ENCODE peak calls at places on chromosomes 12 and 14, in four cellular contexts. T is endothelial cell of umbilical vein, V is prostate gland, C is K562. A is an unnamed sample.
A peak's percentile ranks its signal among the peaks of the same experiment; 100 is the strongest.

GRCh38 chr14:93323597-93323992 is 9.2 kb downstream of the BTBD7 start:
- DNase-seq in V (no peak), C (no peak), T (no peak), A (no peak)

GRCh38 chr14:91167380-91167770 is 53.5 kb downstream of the DGLUCY start:
- DNase-seq in V (no peak), C (no peak), T (no peak), A (no peak)

GRCh38 chr14:33402604-33403003 is 463.9 kb downstream of the NPAS3 start:
- DNase-seq in C (no peak), T (no peak), V (no peak), A (no peak)

GRCh38 chr12:98440165-98440581 is 75.2 kb upstream of the TMPO start:
- DNase-seq in C (peak; percentile 87), V (no peak), T (peak; percentile 95), A (peak; percentile 86)

GRCh38 chr12:68367903-68368302 is 35.7 kb upstream of the MDM1 start:
- DNase-seq in V (no peak), T (no peak), C (no peak), A (no peak)

GRCh38 chr12:110565919-110566871 is 16.9 kb downstream of the PPTC7 start:
- DNase-seq in T (no peak), V (peak; percentile 32), C (no peak), A (peak; percentile 24)

GRCh38 chr14:88554458-88555286 is at the start of gene PTPN21:
- DNase-seq in V (peak; percentile 70), T (peak; percentile 69), C (peak; percentile 82), A (peak; percentile 86)

GRCh38 chr12:3077572-3078081 is 448 bp downstream of the TSPAN9 start:
- DNase-seq in C (peak; percentile 13), T (no peak), V (peak; percentile 31), A (peak; percentile 43)

GRCh38 chr12:40515041-40515825 is 177.0 kb upstream of the CNTN1 start:
- DNase-seq in C (no peak), T (no peak), V (no peak), A (no peak)

GRCh38 chr14:64324461-64325255 is 30.5 kb upstream of the ESR2 start:
- DNase-seq in V (no peak), C (no peak), T (no peak), A (no peak)

GRCh38 chr12:54368709-54369596 is 4.7 kb upstream of the GPR84 start:
- DNase-seq in C (peak; percentile 88), T (peak; percentile 85), V (peak; percentile 79), A (peak; percentile 93)

GRCh38 chr12:46371718-46372130 is 849 bp downstream of the SLC38A2 start:
- DNase-seq in V (peak; percentile 60), T (no peak), C (peak; percentile 59), A (peak; percentile 51)

GRCh38 chr12:107379852-107380567 is 286.7 kb upstream of the CRY1 start:
- DNase-seq in V (peak; percentile 59), C (no peak), T (no peak), A (no peak)

GRCh38 chr14:70909788-70910614 is 2.7 kb downstream of the PCNX1 start:
- DNase-seq in V (no peak), T (peak; percentile 13), C (no peak), A (no peak)

GRCh38 chr12:132601171-132601883 is 9.1 kb downstream of the LRCOL1 start:
- DNase-seq in T (no peak), V (no peak), C (no peak), A (no peak)

GRCh38 chr14:73323889-73324535 is 86.7 kb downstream of the PAPLN start:
- DNase-seq in C (peak; percentile 37), T (no peak), V (no peak), A (peak; percentile 22)

DNA sequence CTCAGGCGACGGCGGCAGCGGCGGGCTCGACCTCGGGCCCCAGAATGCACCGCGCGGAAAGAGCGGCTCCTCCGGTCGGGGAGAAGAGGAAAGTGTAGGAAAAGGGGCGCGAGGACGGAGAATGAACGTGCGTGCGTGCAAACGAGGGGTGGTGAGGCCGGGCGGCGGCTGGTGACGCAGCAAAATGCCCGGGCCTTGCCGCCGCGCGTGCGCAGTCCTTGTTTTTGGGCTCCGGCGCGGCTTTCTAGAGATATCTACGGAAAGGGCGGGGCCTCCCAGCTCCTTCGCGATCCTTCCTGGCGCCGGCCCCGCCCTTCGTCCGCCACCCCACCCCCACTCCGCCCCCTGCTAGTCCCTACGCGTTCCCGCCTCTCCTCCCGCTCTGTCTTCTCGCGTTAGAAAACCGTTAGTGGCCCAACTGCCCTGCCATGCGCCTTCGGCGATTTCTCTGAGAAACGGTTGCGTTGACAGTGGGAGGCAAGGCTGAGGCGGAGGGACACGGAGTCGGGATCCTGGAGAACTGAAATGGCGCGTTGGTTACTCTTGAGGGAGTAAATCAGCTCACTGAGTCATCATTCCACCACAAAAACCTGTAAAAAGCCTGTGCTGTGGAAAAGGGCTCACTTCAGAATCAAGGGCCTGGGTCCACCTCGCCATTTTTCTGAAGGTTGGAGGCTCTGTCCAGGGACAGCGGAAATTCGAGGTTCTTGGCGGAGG is at the start of gene PTGES3:
- DNase-seq in T (peak; percentile 99), V (peak; percentile 96), C (peak; percentile 97), A (peak; percentile 97)
- TF ChIP-seq POLR2A in T (peak; percentile 88), V (peak; percentile 93), C (peak; percentile 98), A (peak; percentile 93)

GRCh38 chr14:36724162-36724561 is 62.5 kb downstream of the PAX9 start:
- DNase-seq in T (no peak), C (no peak), V (no peak), A (no peak)

GRCh38 chr14:36721877-36722276 is 60.2 kb downstream of the PAX9 start:
- DNase-seq in T (no peak), V (no peak), C (no peak), A (no peak)

GRCh38 chr14:36726128-36726527 is 64.5 kb downstream of the PAX9 start:
- DNase-seq in T (no peak), V (no peak), C (no peak), A (no peak)

GRCh38 chr14:36720657-36721056 is 59.0 kb downstream of the PAX9 start:
- DNase-seq in T (no peak), V (no peak), C (no peak), A (no peak)

DNA sequence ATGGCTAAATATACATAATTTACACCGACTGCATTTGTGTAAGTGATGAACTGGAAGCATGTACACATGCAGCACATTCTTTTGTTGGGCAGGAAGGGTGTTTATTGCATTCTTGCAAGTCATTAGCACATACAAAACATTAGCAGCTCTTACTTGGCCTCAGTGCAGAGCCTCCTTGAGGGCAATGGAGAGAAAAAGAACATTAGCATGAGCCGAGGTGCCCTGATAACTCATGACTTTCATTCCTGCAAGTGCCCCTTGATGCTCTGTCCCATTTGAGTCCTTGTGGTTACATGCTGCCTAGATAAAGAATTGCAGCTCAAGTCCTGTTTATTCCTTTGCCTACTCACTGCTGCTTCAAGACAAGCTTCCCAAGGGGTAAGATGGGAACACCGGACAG is 61.9 kb downstream of the PAX9 start:
- DNase-seq in C (no peak), V (no peak), T (no peak), A (no peak)
- TF ChIP-seq CTCF in C (no peak), V (no peak), T (no peak), A (no peak)

GRCh38 chr12:108711486-108712163 is 19.7 kb downstream of the CORO1C start:
- DNase-seq in T (no peak), C (no peak), V (no peak), A (no peak)
- H3K4me1 ChIP-seq in T (peaks cover 3% of the 10 kb centered on the region), C (peaks cover 18% of the 10 kb centered on the region), V (no peaks in the 10 kb centered on the region), A (peaks cover 11% of the 10 kb centered on the region)

GRCh38 chr14:61662437-61663311 is 32.6 kb upstream of the HIF1A start:
- DNase-seq in V (no peak), C (peak; percentile 10), T (peak; percentile 49), A (no peak)
- TF ChIP-seq POLR2A in V (no peak), C (no peak), T (no peak), A (no peak)

GRCh38 chr14:29518335-29518734 is 409.3 kb downstream of the PRKD1 start:
- DNase-seq in C (no peak), V (no peak), T (peak; percentile 5), A (no peak)
- TF ChIP-seq CTCF in C (peak; percentile 21), V (no peak), T (peak; percentile 2), A (peak; percentile 17)

GRCh38 chr14:99194136-99194535 is 77.9 kb downstream of the BCL11B start:
- DNase-seq in T (no peak), C (no peak), V (no peak), A (no peak)
- H3K4me1 ChIP-seq in T (no peaks in the 10 kb centered on the region), C (no peaks in the 10 kb centered on the region), V (peaks cover 7% of the 10 kb centered on the region), A (peaks cover 4% of the 10 kb centered on the region)